ENCODE peak calls at places on chromosomes 4 and X, in nine cellular contexts. B, X, L, O, Z, N, Q, T and H are unnamed samples.

GRCh38 chr4:2247128-2248043 is 5.5 kb upstream of the HAUS3 start:
- DNase-seq in B (peak), X (no peak), L (peak), O (no peak), Z (no peak), N (no peak), Q (no peak), T (peak), H (peak)

GRCh38 chr4:100721077-100721476 is 203.3 kb upstream of the EMCN start:
- DNase-seq in B (no peak), X (no peak), L (no peak), O (no peak), Z (no peak), N (no peak), Q (no peak), T (no peak), H (no peak)

GRCh38 chr4:89598602-89599001 is 238.4 kb downstream of the SNCA start:
- DNase-seq in B (no peak), X (no peak), L (no peak), O (peak), Z (no peak), N (peak), Q (no peak), T (no peak), H (no peak)

GRCh38 chrX:66232296-66232695 is 68.2 kb downstream of the HEPH start:
- DNase-seq in B (no peak), X (no peak), L (no peak), O (no peak), Z (no peak), N (no peak), Q (no peak), T (no peak), H (no peak)

GRCh38 chrX:105307762-105308161 is 87.3 kb upstream of the TEX13A start:
- DNase-seq in B (no peak), X (no peak), L (no peak), O (peak), Z (no peak), N (no peak), Q (no peak), T (no peak), H (no peak)

GRCh38 chrX:138648570-138648969 is 62.9 kb downstream of the FGF13 start:
- DNase-seq in B (no peak), X (no peak), L (no peak), O (no peak), Z (no peak), N (no peak), Q (no peak), T (no peak), H (no peak)

GRCh38 chr4:929970-930625 is 2.0 kb downstream of the GAK start:
- DNase-seq in B (no peak), X (no peak), L (peak), O (peak), Z (no peak), N (no peak), Q (no peak), T (no peak), H (no peak)

GRCh38 chr4:116515959-116516358 is 569.4 kb downstream of the TRAM1L1 start:
- DNase-seq in B (no peak), X (no peak), L (peak), O (no peak), Z (no peak), N (no peak), Q (no peak), T (no peak), H (no peak)

GRCh38 chr4:103498161-103499070 is 221.4 kb downstream of the TACR3 start:
- DNase-seq in B (no peak), X (no peak), L (no peak), O (peak), Z (no peak), N (peak), Q (no peak), T (no peak), H (peak)

GRCh38 chrX:39645059-39645895 is 452.5 kb downstream of the BCOR start:
- DNase-seq in B (peak), X (peak), L (no peak), O (peak), Z (peak), N (peak), Q (peak), T (peak), H (no peak)

GRCh38 chr4:100986360-100986868 is 360.9 kb downstream of the PPP3CA start:
- DNase-seq in B (no peak), X (no peak), L (no peak), O (no peak), Z (no peak), N (no peak), Q (no peak), T (no peak), H (no peak)

GRCh38 chr4:116899536-116899935 is 185.8 kb downstream of the TRAM1L1 start:
- DNase-seq in B (no peak), X (no peak), L (no peak), O (no peak), Z (no peak), N (no peak), Q (no peak), T (no peak), H (no peak)

GRCh38 chr4:127188847-127189246 is 443.9 kb upstream of the INTU start:
- DNase-seq in B (no peak), X (no peak), L (no peak), O (peak), Z (no peak), N (no peak), Q (no peak), T (no peak), H (no peak)

DNA sequence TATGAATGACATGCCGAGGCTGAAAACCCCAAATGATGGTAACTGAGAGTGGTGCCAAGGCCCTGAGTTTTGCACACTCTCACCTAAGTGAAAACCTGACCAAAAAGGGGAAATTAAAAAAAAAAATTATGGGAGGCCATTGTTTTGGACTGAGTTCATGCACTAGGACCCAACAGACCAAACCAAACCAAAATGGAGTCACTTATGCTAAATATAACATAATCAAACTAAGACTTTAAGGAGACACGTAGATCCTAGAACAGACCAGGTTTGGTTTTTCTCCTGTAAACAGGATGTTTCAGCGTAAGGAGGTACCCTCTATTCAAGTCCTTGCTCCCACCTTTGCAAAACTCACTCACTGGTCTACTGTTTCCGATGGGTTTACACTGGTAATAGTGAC is 453.0 kb downstream of the INPP4B start:
- DNase-seq in B (no peak), X (no peak), L (no peak), O (no peak), Z (no peak), N (no peak), Q (no peak), T (no peak), H (no peak)
- TF ChIP-seq POLR2A in B (no peak), X (no peak), L (no peak), O (no peak), Z (no peak), N (no peak), Q (no peak), T (no peak), H (no peak)

GRCh38 chr4:148850257-148850995 is 408.2 kb upstream of the NR3C2 start:
- DNase-seq in B (no peak), X (no peak), L (peak), O (no peak), Z (no peak), N (no peak), Q (no peak), T (no peak), H (no peak)
- TF ChIP-seq POLR2A in B (no peak), X (no peak), L (no peak), O (no peak), Z (no peak), N (no peak), Q (no peak), T (no peak), H (no peak)

GRCh38 chr4:95250544-95251137 is 298.1 kb downstream of the UNC5C start:
- DNase-seq in B (no peak), X (no peak), L (no peak), O (no peak), Z (no peak), N (no peak), Q (no peak), T (no peak), H (no peak)

GRCh38 chr4:95255396-95256107 is 293.2 kb downstream of the UNC5C start:
- DNase-seq in B (no peak), X (no peak), L (no peak), O (peak), Z (no peak), N (no peak), Q (no peak), T (peak), H (no peak)

GRCh38 chr4:95248713-95249401 is 299.9 kb downstream of the UNC5C start:
- DNase-seq in B (no peak), X (no peak), L (no peak), O (no peak), Z (no peak), N (no peak), Q (no peak), T (no peak), H (no peak)

GRCh38 chr4:95249402-95250043 is 299.2 kb downstream of the UNC5C start:
- DNase-seq in B (no peak), X (no peak), L (no peak), O (no peak), Z (no peak), N (no peak), Q (no peak), T (no peak), H (no peak)

DNA sequence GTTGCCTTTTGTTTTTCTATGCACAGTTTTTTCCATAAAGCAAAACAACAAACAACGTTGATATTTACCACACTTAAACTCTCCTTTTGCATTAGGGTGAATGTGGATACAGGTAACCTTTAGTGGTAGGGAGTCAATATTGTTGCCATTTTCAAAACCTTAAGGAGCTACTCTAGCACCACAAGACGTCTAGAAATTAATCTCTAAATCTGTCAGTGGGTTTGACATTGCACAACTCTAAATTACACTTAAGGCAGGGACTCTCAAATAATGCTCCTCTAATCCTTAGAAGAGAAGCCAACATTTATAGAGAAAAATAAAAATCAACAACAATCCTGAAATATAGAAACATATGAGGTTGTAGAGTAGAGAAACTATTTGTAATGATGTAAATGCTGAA is 297.2 kb downstream of the UNC5C start:
- DNase-seq in B (no peak), X (no peak), L (no peak), O (no peak), Z (no peak), N (no peak), Q (no peak), T (no peak), H (no peak)
- TF ChIP-seq POLR2A in B (no peak), X (no peak), L (no peak), O (no peak), Z (no peak), N (no peak), Q (no peak), T (no peak), H (no peak)

DNA sequence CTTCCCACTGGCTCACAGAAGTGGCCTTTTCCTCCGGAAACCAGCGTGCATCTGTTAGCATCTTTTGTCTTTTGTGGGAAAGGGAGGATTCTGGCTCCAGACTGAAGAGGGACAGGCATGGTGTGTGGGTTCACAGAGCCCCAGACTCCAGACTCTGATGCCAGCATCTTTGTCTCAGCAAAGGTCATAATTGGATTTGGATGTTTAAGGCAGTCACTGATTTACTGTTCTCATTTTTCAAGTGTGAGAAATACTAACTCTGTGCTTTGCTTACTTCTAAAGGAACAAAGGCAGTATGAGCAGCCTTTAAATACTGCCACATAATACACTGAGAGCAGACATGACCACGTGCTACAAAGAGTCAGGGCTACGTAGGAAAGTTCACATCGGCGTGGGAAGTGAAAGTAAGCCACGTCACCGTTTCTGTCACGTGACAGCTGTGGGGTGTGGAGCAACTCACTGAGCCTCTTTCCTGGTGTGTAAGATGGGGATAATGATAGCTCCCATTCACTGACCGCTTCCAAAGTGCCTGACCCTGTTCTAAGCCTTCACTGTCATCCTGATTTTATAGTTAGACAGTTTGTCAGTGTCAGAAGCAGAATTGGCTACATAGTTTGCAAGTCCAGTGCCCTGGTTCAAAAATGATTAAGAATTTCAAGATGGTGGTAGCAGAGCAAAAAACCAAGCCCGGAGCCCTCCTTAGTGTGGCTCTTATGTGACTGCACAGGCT is 24.8 kb upstream of the TMSB4X start:
- DNase-seq in B (peak), X (peak), L (peak), O (peak), Z (peak), N (peak), Q (peak), T (peak), H (no peak)
- TF ChIP-seq POLR2A in B (peak), X (no peak), L (no peak), O (peak), Z (peak), N (no peak), Q (peak), T (peak), H (peak)

GRCh38 chr4:173332021-173332487 is 2.1 kb downstream of the HMGB2 start:
- DNase-seq in B (no peak), X (no peak), L (no peak), O (peak), Z (no peak), N (peak), Q (no peak), T (no peak), H (no peak)

GRCh38 chr4:173330590-173330989 is 3.6 kb downstream of the HMGB2 start:
- DNase-seq in B (no peak), X (no peak), L (no peak), O (no peak), Z (no peak), N (no peak), Q (no peak), T (no peak), H (no peak)

GRCh38 chr4:173325007-173325736 is 9.0 kb downstream of the HMGB2 start:
- DNase-seq in B (no peak), X (no peak), L (no peak), O (no peak), Z (no peak), N (no peak), Q (no peak), T (no peak), H (no peak)

GRCh38 chr4:173332963-173333657 is 1.0 kb downstream of the HMGB2 start:
- DNase-seq in B (no peak), X (no peak), L (no peak), O (peak), Z (no peak), N (peak), Q (no peak), T (no peak), H (no peak)

GRCh38 chr4:173328236-173328901 is 5.8 kb downstream of the HMGB2 start:
- DNase-seq in B (no peak), X (no peak), L (no peak), O (peak), Z (no peak), N (no peak), Q (no peak), T (no peak), H (no peak)
- TF ChIP-seq POLR2A in B (no peak), X (no peak), L (no peak), O (no peak), Z (no peak), N (peak), Q (no peak), T (no peak), H (no peak)